ENCODE peak calls at places on chromosomes 6 and 20, in seven cellular contexts. D is HT1080; B is stimulated activated CD4-positive, alpha-beta T cell treated with anti-CD3 and anti-CD28 coated beads, Interleukin-4, amount 100 ng/mL, for 4 hours; N is activated T-helper 9 cell treated with anti-CD3 and anti-CD28 coated beads, Interleukin-2, amount 50 U/mL, for 16 hours; U is fibroblast of mammary gland; Q is left cardiac atrium; J is activated CD8-positive, alpha-beta memory T cell treated with anti-CD3 and anti-CD28 coated beads for 24 hours. G is an unnamed sample.

GRCh38 chr6:9456241-9456658 is 958.6 kb downstream of the TFAP2A start:
- DNase-seq in D (peak; percentile 21), B (no peak), N (no peak), U (no peak), Q (no peak), J (no peak), G (no peak)

GRCh38 chr20:34538671-34539123 is 19.8 kb upstream of the MAP1LC3A start:
- DNase-seq in D (no peak), B (peak; percentile 49), N (peak; percentile 33), U (peak; percentile 66), Q (peak; percentile 57), J (peak; percentile 79), G (peak; percentile 73)

GRCh38 chr6:117206951-117207687 is 58.2 kb upstream of the VGLL2 start:
- DNase-seq in D (peak; percentile 33), B (no peak), N (no peak), U (no peak), Q (no peak), J (no peak), G (no peak)

GRCh38 chr6:123415844-123416468 is 220.8 kb downstream of the TRDN start:
- DNase-seq in D (peak; percentile 46), B (no peak), N (no peak), U (peak; percentile 65), Q (peak; percentile 44), J (no peak), G (peak; percentile 44)

GRCh38 chr6:111267764-111268333 is 180.5 kb downstream of the SLC16A10 start:
- DNase-seq in D (no peak), B (no peak), N (no peak), U (no peak), Q (no peak), J (no peak), G (no peak)

GRCh38 chr20:48155231-48155630 is 369.9 kb upstream of the SULF2 start:
- DNase-seq in D (no peak), B (no peak), N (no peak), U (no peak), Q (no peak), J (no peak), G (no peak)

GRCh38 chr6:5994234-5994998 is 12.3 kb downstream of the NRN1 start:
- DNase-seq in D (no peak), B (no peak), N (no peak), U (no peak), Q (no peak), J (no peak), G (no peak)

GRCh38 chr6:98672681-98673475 is 161.5 kb upstream of the POU3F2 start:
- DNase-seq in D (no peak), B (no peak), N (no peak), U (no peak), Q (no peak), J (no peak), G (no peak)

GRCh38 chr6:106149472-106150069 is 63.4 kb downstream of the PRDM1 start:
- DNase-seq in D (no peak), B (no peak), N (no peak), U (no peak), Q (no peak), J (no peak), G (no peak)

GRCh38 chr6:42152024-42152423 is 9.6 kb upstream of the C6orf132 start:
- DNase-seq in D (no peak), B (no peak), N (no peak), U (no peak), Q (no peak), J (no peak), G (no peak)

GRCh38 chr6:12577124-12577845 is 139.3 kb upstream of the PHACTR1 start:
- DNase-seq in D (no peak), B (no peak), N (no peak), U (no peak), Q (no peak), J (no peak), G (peak; percentile 14)

GRCh38 chr20:63404129-63405085 is 43.3 kb upstream of the CHRNA4 start:
- DNase-seq in D (no peak), B (no peak), N (no peak), U (no peak), Q (no peak), J (no peak), G (no peak)

GRCh38 chr6:17987576-17988421 is at the start of gene KIF13A:
- DNase-seq in D (peak; percentile 55), B (no peak), N (no peak), U (peak; percentile 49), Q (peak; percentile 77), J (peak; percentile 72), G (peak; percentile 64)

GRCh38 chr20:48409216-48409615 is 418.6 kb downstream of the PREX1 start:
- DNase-seq in D (no peak), B (no peak), N (no peak), U (no peak), Q (no peak), J (no peak), G (no peak)

GRCh38 chr20:63094767-63095499 is 88.2 kb upstream of the BHLHE23 start:
- DNase-seq in D (no peak), B (no peak), N (no peak), U (no peak), Q (peak; percentile 8), J (peak; percentile 26), G (no peak)

GRCh38 chr6:127737009-127737486 is 160.1 kb downstream of the C6orf58 start:
- DNase-seq in D (peak; percentile 53), B (peak; percentile 7), N (peak; percentile 1), U (peak; percentile 74), Q (peak; percentile 19), J (no peak), G (peak; percentile 75)

GRCh38 chr6:32204268-32204715 is 11.8 kb upstream of the GPSM3 start:
- DNase-seq in D (no peak), B (no peak), N (no peak), U (no peak), Q (no peak), J (no peak), G (no peak)

GRCh38 chr6:103011605-103012004 is 1618.1 kb downstream of the GRIK2 start:
- DNase-seq in D (no peak), B (no peak), N (no peak), U (no peak), Q (no peak), J (no peak), G (no peak)

GRCh38 chr20:37305079-37305478 is 15.6 kb downstream of the MANBAL start:
- DNase-seq in D (no peak), B (no peak), N (no peak), U (no peak), Q (no peak), J (no peak), G (no peak)

GRCh38 chr6:137008204-137008603 is 36.6 kb downstream of the IL20RA start:
- DNase-seq in D (no peak), B (no peak), N (no peak), U (no peak), Q (no peak), J (no peak), G (no peak)

GRCh38 chr20:62710886-62711702 is 2.5 kb downstream of the NTSR1 start:
- DNase-seq in D (peak; percentile 52), B (peak; percentile 48), N (no peak), U (no peak), Q (no peak), J (no peak), G (no peak)

GRCh38 chr6:88538130-88538706 is 372.1 kb upstream of the CNR1 start:
- DNase-seq in D (no peak), B (no peak), N (no peak), U (no peak), Q (no peak), J (no peak), G (peak; percentile 7)

GRCh38 chr6:8238772-8239683 is 136.7 kb upstream of the EEF1E1 start:
- DNase-seq in D (no peak), B (no peak), N (no peak), U (no peak), Q (no peak), J (no peak), G (no peak)

GRCh38 chr6:31814677-31815024 is 432 bp downstream of the HSPA1L start:
- DNase-seq in D (peak; percentile 92), B (peak; percentile 70), N (peak; percentile 63), U (peak; percentile 98), Q (peak; percentile 96), J (peak; percentile 78), G (peak; percentile 99)

GRCh38 chr20:53175135-53175780 is 203.1 kb downstream of the TSHZ2 start:
- DNase-seq in D (no peak), B (no peak), N (no peak), U (no peak), Q (no peak), J (no peak), G (no peak)

GRCh38 chr6:39724787-39725631 is at the start of gene KIF6:
- DNase-seq in D (peak; percentile 58), B (peak; percentile 80), N (peak; percentile 54), U (peak; percentile 82), Q (peak; percentile 95), J (peak; percentile 87), G (peak; percentile 79)

GRCh38 chr6:117600008-117600743 is 2.1 kb downstream of the GOPC start:
- DNase-seq in D (peak; percentile 21), B (no peak), N (no peak), U (peak; percentile 53), Q (no peak), J (no peak), G (peak; percentile 25)

GRCh38 chr20:44032583-44033138 is 118.0 kb downstream of the TOX2 start:
- DNase-seq in D (no peak), B (no peak), N (no peak), U (no peak), Q (no peak), J (peak; percentile 54), G (no peak)

GRCh38 chr20:13517801-13518200 is 120.9 kb downstream of the TASP1 start:
- DNase-seq in D (no peak), B (no peak), N (no peak), U (no peak), Q (no peak), J (no peak), G (peak; percentile 64)

GRCh38 chr6:26122402-26122792 is 35.2 kb downstream of the HFE start:
- DNase-seq in D (no peak), B (no peak), N (no peak), U (no peak), Q (no peak), J (no peak), G (no peak)

GRCh38 chr20:24949756-24950127 is 673 bp downstream of the CST7 start:
- DNase-seq in D (no peak), B (no peak), N (no peak), U (no peak), Q (no peak), J (peak; percentile 74), G (no peak)

GRCh38 chr6:102793752-102794151 is 1400.2 kb downstream of the GRIK2 start:
- DNase-seq in D (no peak), B (no peak), N (no peak), U (no peak), Q (no peak), J (no peak), G (no peak)